ENCODE peak calls at places on chromosomes 6 and 20, in five cellular contexts. W is left cardiac atrium, Z is left ventricle myocardium inferior, L is AG04450, U is GM20000. Y is an unnamed sample.

GRCh38 chr20:63134201-63134612 is 81.7 kb downstream of the YTHDF1 start:
- DNase-seq in U (no peak), Z (no peak), L (no peak), W (peak), Y (no peak)

GRCh38 chr6:39322306-39322850 is at the start of gene KCNK16:
- DNase-seq in Z (no peak), U (no peak), W (no peak), L (no peak), Y (no peak)

GRCh38 chr20:9068896-9069663 is at the start of gene PLCB4:
- DNase-seq in U (no peak), Z (peak), L (no peak), W (peak), Y (no peak)

GRCh38 chr6:1335367-1336037 is 23.6 kb downstream of the FOXQ1 start:
- DNase-seq in W (peak), L (no peak), U (no peak), Z (no peak), Y (no peak)

GRCh38 chr6:63560806-63561672 is 11.2 kb upstream of the LOC128125822 start:
- DNase-seq in L (no peak), W (no peak), Z (no peak), U (no peak), Y (no peak)

GRCh38 chr20:23092409-23092756 is 6.3 kb upstream of the CD93 start:
- DNase-seq in W (no peak), Z (no peak), U (no peak), L (no peak), Y (no peak)

GRCh38 chr6:1952726-1953360 is 292.6 kb downstream of the GMDS start:
- DNase-seq in Z (no peak), L (peak), U (no peak), W (no peak), Y (no peak)

GRCh38 chr6:44044154-44044539 is 83.1 kb downstream of the MRPL14 start:
- DNase-seq in L (no peak), U (no peak), W (no peak), Z (no peak), Y (no peak)

GRCh38 chr6:3723966-3724365 is 27.5 kb downstream of the PXDC1 start:
- DNase-seq in Z (no peak), W (no peak), L (no peak), U (no peak), Y (no peak)

GRCh38 chr6:128889870-128890269 is 6.9 kb downstream of the LAMA2 start:
- DNase-seq in Z (no peak), W (no peak), U (no peak), L (no peak), Y (no peak)

GRCh38 chr20:46770330-46771194 is 61.1 kb downstream of the SLC2A10 start:
- DNase-seq in W (no peak), Z (no peak), U (no peak), L (no peak), Y (no peak)

GRCh38 chr6:99148111-99148510 is 200.4 kb upstream of the FBXL4 start:
- DNase-seq in L (no peak), U (no peak), W (no peak), Z (no peak), Y (no peak)

GRCh38 chr20:39214778-39215177 is 252.6 kb downstream of the DHX35 start:
- DNase-seq in L (no peak), W (no peak), U (no peak), Z (no peak), Y (no peak)

GRCh38 chr6:15818044-15818443 is 155.2 kb upstream of the DTNBP1 start:
- DNase-seq in W (no peak), U (no peak), Z (no peak), L (no peak), Y (no peak)

GRCh38 chr6:160996316-160996715 is 4.7 kb downstream of the MAP3K4 start:
- DNase-seq in W (no peak), L (no peak), Z (no peak), U (no peak), Y (no peak)

GRCh38 chr20:35837577-35838195 is 65.9 kb downstream of the PHF20 start:
- DNase-seq in L (no peak), W (no peak), Z (no peak), U (no peak), Y (no peak)

Y was measured in iPS DF 6.9.